ENCODE peak calls at places on chromosomes 13 and 19, in eight cellular contexts. V is A549, S is transverse colon, W is GM13976, E is fibroblast of lung, L is Caco-2, F is IMR-90, C is MM.1S. U is an unnamed sample.

GRCh38 chr19:36152061-36152885 is at the start of gene COX7A1:
- DNase-seq in V (no peak), S (peak; percentile 45), W (no peak), E (no peak), L (no peak), F (no peak), C (no peak), U (peak; percentile 38)

GRCh38 chr19:48501446-48501960 is 10.1 kb downstream of the LMTK3 start:
- DNase-seq in V (peak; percentile 98), S (peak; percentile 78), W (no peak), E (no peak), L (peak; percentile 100), F (no peak), C (peak; percentile 74), U (no peak)

GRCh38 chr19:5697890-5698634 is 8.0 kb downstream of the RPL36 start:
- DNase-seq in V (no peak), S (no peak), W (no peak), E (no peak), L (no peak), F (no peak), C (no peak), U (no peak)

GRCh38 chr19:39865186-39865585 is 19.0 kb upstream of the FBL start:
- DNase-seq in V (no peak), S (no peak), W (no peak), E (no peak), L (no peak), F (no peak), C (no peak), U (no peak)

GRCh38 chr13:23462815-23463559 is 29.5 kb upstream of the SACS start:
- DNase-seq in V (no peak), S (no peak), W (no peak), E (peak; percentile 90), L (no peak), F (peak; percentile 41), C (no peak), U (peak; percentile 68)

GRCh38 chr19:34353546-34353945 is 11.4 kb upstream of the GPI start:
- DNase-seq in V (no peak), S (no peak), W (no peak), E (no peak), L (no peak), F (no peak), C (no peak), U (no peak)

GRCh38 chr19:47776568-47776967 is 1.9 kb upstream of the SELENOW start:
- DNase-seq in V (no peak), S (no peak), W (no peak), E (peak; percentile 31), L (no peak), F (no peak), C (no peak), U (no peak)

GRCh38 chr13:66532845-66533244 is 697.3 kb downstream of the PCDH9 start:
- DNase-seq in V (no peak), S (no peak), W (no peak), E (no peak), L (no peak), F (no peak), C (no peak), U (no peak)

GRCh38 chr19:33300016-33300981 is 2.0 kb downstream of the CEBPA start:
- DNase-seq in V (no peak), S (peak; percentile 24), W (no peak), E (no peak), L (no peak), F (no peak), C (no peak), U (no peak)

GRCh38 chr19:12783849-12784393 is 7.4 kb upstream of the JUNB start:
- DNase-seq in V (no peak), S (peak; percentile 73), W (no peak), E (no peak), L (peak; percentile 85), F (no peak), C (no peak), U (no peak)

GRCh38 chr19:6060600-6061391 is 49.5 kb downstream of the RFX2 start:
- DNase-seq in V (no peak), S (no peak), W (no peak), E (peak; percentile 91), L (no peak), F (peak; percentile 16), C (no peak), U (no peak)

GRCh38 chr13:23432589-23432988 is 913 bp downstream of the SACS start:
- DNase-seq in V (no peak), S (no peak), W (no peak), E (peak; percentile 18), L (no peak), F (peak; percentile 5), C (no peak), U (no peak)

GRCh38 chr13:110628477-110628793 is 13.1 kb downstream of the NAXD start:
- DNase-seq in V (no peak), S (peak; percentile 33), W (no peak), E (peak; percentile 70), L (no peak), F (no peak), C (no peak), U (peak; percentile 74)

GRCh38 chr19:41029524-41030432 is 38.7 kb downstream of the CYP2B6 start:
- DNase-seq in V (no peak), S (no peak), W (no peak), E (no peak), L (no peak), F (no peak), C (no peak), U (no peak)

GRCh38 chr19:41427647-41428480 is 690 bp upstream of the B3GNT8 start:
- DNase-seq in V (no peak), S (peak; percentile 45), W (peak; percentile 56), E (no peak), L (no peak), F (no peak), C (no peak), U (no peak)

GRCh38 chr19:23810496-23810895 is 51.8 kb upstream of the ZNF681 start:
- DNase-seq in V (no peak), S (no peak), W (no peak), E (no peak), L (no peak), F (no peak), C (no peak), U (no peak)

GRCh38 chr19:4429266-4430200 is 27.1 kb downstream of the CHAF1A start:
- DNase-seq in V (no peak), S (no peak), W (no peak), E (no peak), L (no peak), F (peak; percentile 62), C (no peak), U (peak; percentile 2)

GRCh38 chr13:76790519-76791289 is 95.5 kb downstream of the KCTD12 start:
- DNase-seq in V (no peak), S (no peak), W (no peak), E (peak; percentile 11), L (no peak), F (no peak), C (no peak), U (no peak)

GRCh38 chr13:108787709-108788394 is 158.4 kb downstream of the MYO16 start:
- DNase-seq in V (no peak), S (no peak), W (no peak), E (no peak), L (no peak), F (no peak), C (no peak), U (no peak)

GRCh38 chr13:44068737-44069136 is 189.0 kb downstream of the LACC1 start:
- DNase-seq in V (no peak), S (no peak), W (no peak), E (peak; percentile 85), L (no peak), F (peak; percentile 86), C (no peak), U (peak; percentile 64)

GRCh38 chr13:79423801-79424642 is 18.0 kb upstream of the RBM26 start:
- DNase-seq in V (no peak), S (no peak), W (peak; percentile 40), E (peak; percentile 47), L (no peak), F (peak; percentile 63), C (peak; percentile 51), U (no peak)

GRCh38 chr13:83515267-83515666 is 367.0 kb downstream of the SLITRK1 start:
- DNase-seq in V (no peak), S (no peak), W (no peak), E (peak; percentile 41), L (no peak), F (peak; percentile 22), C (no peak), U (peak; percentile 36)

GRCh38 chr13:112968910-112969691 is at the start of gene MCF2L:
- DNase-seq in V (peak; percentile 27), S (peak; percentile 55), W (peak; percentile 68), E (peak; percentile 25), L (peak; percentile 60), F (peak; percentile 31), C (no peak), U (no peak)
- TF ChIP-seq CTCF in V (no peak), S (peak; percentile 55), W (no peak), E (no peak), L (no peak), F (peak; percentile 26), C (peak; percentile 8), U (peak; percentile 30)

GRCh38 chr19:9608912-9609311 is 12.1 kb downstream of the ZNF561 start:
- DNase-seq in V (no peak), S (no peak), W (no peak), E (no peak), L (no peak), F (no peak), C (no peak), U (no peak)
- TF ChIP-seq CTCF in V (no peak), S (no peak), W (no peak), E (no peak), L (no peak), F (no peak), C (no peak), U (no peak)

DNA sequence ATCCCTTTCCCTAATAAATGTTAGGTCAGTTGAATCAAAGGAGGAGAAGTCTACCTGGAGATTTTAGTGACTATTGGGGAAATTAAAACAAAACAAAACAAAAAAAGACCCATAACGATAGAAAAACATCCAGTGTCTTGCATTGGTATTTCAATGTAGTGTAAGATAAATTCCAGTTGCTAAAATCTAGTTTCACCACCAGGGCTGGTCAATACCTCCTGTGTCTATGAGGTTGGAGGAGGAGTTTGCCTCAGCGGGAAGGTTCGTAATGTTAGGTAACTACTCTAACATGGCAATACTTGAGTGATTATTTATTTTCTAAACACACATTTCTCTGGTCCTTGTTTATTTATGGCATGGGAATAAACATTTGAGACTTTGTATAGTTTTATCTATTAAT is 483.2 kb downstream of the FGF9 start:
- DNase-seq in V (no peak), S (no peak), W (no peak), E (no peak), L (no peak), F (no peak), C (no peak), U (no peak)
- TF ChIP-seq CTCF in V (no peak), S (no peak), W (no peak), E (no peak), L (no peak), F (no peak), C (no peak), U (no peak)

DNA sequence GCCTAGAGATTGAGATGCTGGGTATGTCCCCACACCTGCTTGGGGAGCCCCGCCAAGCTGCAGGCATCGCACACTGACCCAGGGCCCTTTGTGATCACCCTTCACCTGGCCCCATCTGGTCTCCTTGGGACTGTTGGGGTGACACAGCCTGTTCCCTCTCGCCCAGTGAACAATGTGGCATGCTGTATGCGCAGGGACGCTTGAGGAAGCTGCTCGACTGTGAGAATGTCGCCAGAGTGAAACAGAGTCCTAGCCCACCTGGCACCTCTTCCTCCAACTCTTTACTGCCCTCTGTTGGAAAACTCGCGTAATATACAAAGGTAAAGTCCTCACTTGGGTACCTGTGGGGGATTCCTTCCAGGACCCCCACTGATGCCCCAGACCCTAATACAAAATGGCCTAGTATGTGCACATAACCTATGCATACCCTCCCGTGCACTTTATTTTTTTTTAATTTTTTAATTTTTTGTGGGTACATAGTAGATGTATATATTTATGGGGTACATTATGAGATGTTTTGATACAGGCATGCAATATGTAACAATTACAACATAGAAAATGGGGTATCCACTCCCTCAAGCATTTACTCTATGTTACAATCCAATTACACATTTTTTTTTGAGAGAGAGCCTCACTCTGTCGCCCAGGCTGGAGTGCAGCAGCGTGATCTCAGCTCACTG is 9.0 kb downstream of the BLOC1S3 start:
- DNase-seq in V (peak; percentile 49), S (no peak), W (peak; percentile 81), E (no peak), L (no peak), F (no peak), C (peak; percentile 61), U (no peak)
- TF ChIP-seq CTCF in V (peak; percentile 64), S (peak; percentile 50), W (peak; percentile 40), E (peak; percentile 22), L (peak; percentile 76), F (peak; percentile 40), C (peak; percentile 68), U (peak; percentile 64)